ENCODE peak calls at places on chromosomes 13 and 19, in nine cellular contexts. O is stromal cell of bone marrow; R is progenitor cell of endocrine pancreas; V is effector CD4-positive, alpha-beta T cell; P is NCI-H82; J is substantia nigra; M is AG10803; E is non-pigmented ciliary epithelial cell; X is KBM-7. Q is an unnamed sample.

GRCh38 chr13:114118086-114118762 is 14.2 kb downstream of the RASA3 start:
- DNase-seq in O (no peak), R (no peak), V (no peak), P (no peak), J (no peak), M (no peak), E (no peak), X (no peak), Q (no peak)

GRCh38 chr13:99355267-99356215 is 48.3 kb upstream of the GPR183 start:
- DNase-seq in O (no peak), R (no peak), V (no peak), P (no peak), J (no peak), M (no peak), E (no peak), X (no peak), Q (no peak)

GRCh38 chr13:99278843-99279242 is 20.7 kb upstream of the GPR18 start:
- DNase-seq in O (no peak), R (no peak), V (no peak), P (no peak), J (no peak), M (no peak), E (no peak), X (no peak), Q (no peak)

GRCh38 chr13:21152251-21152899 is 24.0 kb downstream of the SKA3 start:
- DNase-seq in O (no peak), R (no peak), V (no peak), P (no peak), J (no peak), M (no peak), E (no peak), X (no peak), Q (no peak)

GRCh38 chr19:2212861-2213711 is 23.0 kb downstream of the PLEKHJ1 start:
- DNase-seq in O (no peak), R (no peak), V (no peak), P (no peak), J (no peak), M (no peak), E (no peak), X (no peak), Q (no peak)

GRCh38 chr13:113621046-113621445 is 36.5 kb downstream of the TFDP1 start:
- DNase-seq in O (no peak), R (no peak), V (no peak), P (no peak), J (no peak), M (no peak), E (no peak), X (no peak), Q (no peak)

GRCh38 chr13:25529425-25529824 is 157.7 kb downstream of the ATP8A2 start:
- DNase-seq in O (no peak), R (no peak), V (no peak), P (no peak), J (no peak), M (no peak), E (no peak), X (no peak), Q (no peak)

GRCh38 chr19:47725759-47726401 is 12.7 kb downstream of the EHD2 start:
- DNase-seq in O (no peak), R (no peak), V (no peak), P (no peak), J (no peak), M (no peak), E (no peak), X (no peak), Q (no peak)

GRCh38 chr19:54430306-54431254 is 15.3 kb downstream of the TTYH1 start:
- DNase-seq in O (no peak), R (no peak), V (no peak), P (peak; percentile 77), J (no peak), M (no peak), E (no peak), X (peak; percentile 45), Q (no peak)

GRCh38 chr13:113211774-113212173 is 2.4 kb downstream of the CUL4A start:
- DNase-seq in O (no peak), R (no peak), V (no peak), P (peak; percentile 53), J (no peak), M (no peak), E (no peak), X (peak; percentile 44), Q (no peak)

GRCh38 chr13:92224052-92224821 is 825.8 kb downstream of the GPC5 start:
- DNase-seq in O (peak; percentile 37), R (no peak), V (no peak), P (no peak), J (no peak), M (peak; percentile 58), E (peak; percentile 79), X (peak; percentile 98), Q (no peak)